ENCODE peak calls at places on chromosomes 13 and 19, in four cellular contexts. I is stomach, H is K562, B is breast epithelium. J is an unnamed sample.
A peak's percentile ranks its signal among the peaks of the same experiment; 100 is the strongest.

GRCh38 chr13:105863300-105863699 is 672.2 kb downstream of the EFNB2 start:
- DNase-seq in I (no peak), H (no peak), B (no peak), J (no peak)

GRCh38 chr13:75365724-75366173 is 116.2 kb downstream of the TBC1D4 start:
- DNase-seq in I (no peak), H (no peak), B (no peak), J (no peak)

GRCh38 chr19:41218615-41219507 is at the start of gene AXL:
- DNase-seq in I (peak; percentile 39), H (no peak), B (peak; percentile 93), J (peak; percentile 93)

GRCh38 chr13:30998548-30999140 is 66.2 kb downstream of the TEX26 start:
- DNase-seq in I (no peak), H (no peak), B (no peak), J (no peak)

GRCh38 chr13:28636677-28637317 is 22.1 kb upstream of the POMP start:
- DNase-seq in I (peak; percentile 52), H (peak; percentile 41), B (peak; percentile 44), J (no peak)

GRCh38 chr13:110306960-110307696 is at the start of the genes COL4A1 and COL4A2:
- DNase-seq in I (no peak), H (no peak), B (peak; percentile 65), J (peak; percentile 80)

GRCh38 chr13:33524086-33524485 is 238.5 kb upstream of the STARD13 start:
- DNase-seq in I (no peak), H (no peak), B (no peak), J (no peak)

GRCh38 chr13:26678796-26679195 is 81.8 kb downstream of the GPR12 start:
- DNase-seq in I (no peak), H (peak; percentile 8), B (no peak), J (no peak)

GRCh38 chr13:20356437-20356836 is 124.3 kb upstream of the GJB6 start:
- DNase-seq in I (no peak), H (no peak), B (no peak), J (no peak)

GRCh38 chr13:111911754-111912452 is 155.0 kb upstream of the SOX1 start:
- DNase-seq in I (no peak), H (no peak), B (peak; percentile 7), J (no peak)

GRCh38 chr13:37942929-37943328 is 73.4 kb upstream of the TRPC4 start:
- DNase-seq in I (no peak), H (no peak), B (no peak), J (no peak)
- TF ChIP-seq POLR2AphosphoS5 in I (no peak), H (no peak), B (no peak), J (no peak)

DNA sequence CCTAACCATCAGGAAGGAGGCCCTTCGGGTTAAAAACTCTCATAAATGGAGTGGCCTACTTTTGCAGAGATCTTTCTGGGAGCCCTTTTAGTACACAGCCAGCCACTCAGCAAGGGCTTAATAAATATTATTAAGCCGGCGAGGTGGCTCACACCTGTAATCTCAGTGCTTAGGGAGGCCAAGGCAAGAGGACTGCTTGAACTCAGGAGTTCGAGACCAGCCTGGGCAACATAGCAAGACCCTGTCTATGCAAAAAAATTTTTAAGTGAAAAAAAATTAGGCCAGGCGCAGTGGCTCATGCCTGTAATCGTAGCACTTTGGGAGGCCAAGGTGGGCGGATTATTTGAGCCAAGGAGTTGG is 810 bp upstream of the KANK2 start:
- DNase-seq in I (no peak), H (no peak), B (no peak), J (no peak)
- H3K4me3 ChIP-seq in I (peak overlapping the region; percentile 67), H (peak overlapping the region; percentile 70), B (no peak overlapping the region), J (peak overlapping the region; percentile 79)

GRCh38 chr19:1245884-1246816 is 2.2 kb upstream of the MIDN start:
- DNase-seq in I (peak; percentile 69), H (no peak), B (no peak), J (peak; percentile 86)
- H3K4me1 ChIP-seq in I (peaks cover 58% of the 10 kb centered on the region), H (peaks cover 94% of the 10 kb centered on the region), B (peaks cover 49% of the 10 kb centered on the region), J (peaks cover 70% of the 10 kb centered on the region)

GRCh38 chr19:6219592-6220290 is 60.0 kb downstream of the MLLT1 start:
- DNase-seq in I (no peak), H (no peak), B (no peak), J (no peak)
- TF ChIP-seq POLR2AphosphoS5 in I (no peak), H (no peak), B (no peak), J (no peak)

GRCh38 chr19:45668342-45668871 is 386 bp downstream of the GIPR start:
- DNase-seq in I (peak; percentile 28), H (no peak), B (no peak), J (no peak)
- H3K4me3 ChIP-seq in I (peak overlapping the region; percentile 52), H (peak overlapping the region; percentile 58), B (no peak overlapping the region), J (peak overlapping the region; percentile 39)

GRCh38 chr19:39407394-39407643 is 672 bp downstream of the ZFP36 start:
- DNase-seq in I (no peak), H (no peak), B (no peak), J (no peak)
- H3K4me1 ChIP-seq in I (peaks cover 39% of the 10 kb centered on the region), H (peaks cover 77% of the 10 kb centered on the region), B (no peaks in the 10 kb centered on the region), J (peaks cover 59% of the 10 kb centered on the region)

DNA sequence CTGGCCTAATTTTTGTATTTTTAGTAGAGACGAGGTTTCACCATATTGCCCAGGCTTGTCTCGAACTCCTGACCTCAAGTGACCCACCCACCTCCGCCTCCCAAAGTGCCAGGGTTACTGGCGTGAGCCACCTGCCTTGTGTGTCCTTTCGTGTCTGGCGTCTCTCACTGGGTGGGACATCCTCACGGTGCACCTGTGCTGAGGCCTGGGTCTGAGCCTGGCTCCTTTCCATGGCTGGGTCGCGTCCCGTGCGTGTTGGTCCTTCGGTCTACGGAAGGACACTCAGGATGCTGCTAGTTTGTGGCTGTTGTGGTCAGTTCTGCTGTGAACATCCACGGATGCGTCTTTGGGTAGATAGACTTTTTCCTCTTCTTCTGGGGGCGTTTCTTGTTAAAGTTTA is 19.6 kb downstream of the PIAS4 start:
- DNase-seq in I (no peak), H (no peak), B (no peak), J (no peak)
- TF ChIP-seq POLR2AphosphoS5 in I (no peak), H (no peak), B (no peak), J (no peak)

GRCh38 chr19:50567052-50567841 is 988 bp downstream of the LRRC4B start:
- DNase-seq in I (no peak), H (peak; percentile 54), B (no peak), J (no peak)
- H3K4me3 ChIP-seq in I (peak overlapping the region; percentile 45), H (peak overlapping the region; percentile 42), B (no peak overlapping the region), J (peak overlapping the region; percentile 41)

DNA sequence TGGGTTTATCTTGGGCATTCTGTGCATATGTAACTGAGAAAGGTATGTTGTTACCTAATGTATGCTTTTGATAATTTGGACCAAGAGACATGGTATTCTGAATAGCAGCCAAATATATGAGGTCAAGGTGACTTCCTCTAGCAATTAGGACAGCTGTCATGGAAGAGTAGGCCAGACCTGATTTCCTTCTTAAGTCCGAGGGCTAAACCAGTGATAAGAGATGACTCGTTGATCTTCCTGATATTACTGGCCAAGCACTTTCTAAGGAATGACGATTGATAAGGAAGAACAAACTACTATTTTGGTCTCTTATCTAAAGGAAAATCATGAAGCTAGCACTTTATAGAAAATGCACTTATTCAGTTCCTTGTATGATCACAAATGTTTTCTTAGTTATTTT is 42.7 kb downstream of the ARHGAP35 start:
- DNase-seq in I (no peak), H (no peak), B (no peak), J (no peak)
- H3K4me1 ChIP-seq in I (peaks cover 32% of the 10 kb centered on the region), H (peaks cover 3% of the 10 kb centered on the region), B (peaks cover 31% of the 10 kb centered on the region), J (peaks cover 65% of the 10 kb centered on the region)

GRCh38 chr19:13763300-13763699 is 1.0 kb upstream of the MRI1 start:
- DNase-seq in I (no peak), H (no peak), B (no peak), J (no peak)

GRCh38 chr19:13762635-13763235 is 1.6 kb upstream of the MRI1 start:
- DNase-seq in I (no peak), H (no peak), B (no peak), J (no peak)

GRCh38 chr19:13765395-13766094 is 1.2 kb downstream of the MRI1 start:
- DNase-seq in I (no peak), H (no peak), B (no peak), J (no peak)

GRCh38 chr19:13764821-13765394 is 586 bp downstream of the MRI1 start:
- DNase-seq in I (peak; percentile 43), H (peak; percentile 32), B (no peak), J (no peak)

DNA sequence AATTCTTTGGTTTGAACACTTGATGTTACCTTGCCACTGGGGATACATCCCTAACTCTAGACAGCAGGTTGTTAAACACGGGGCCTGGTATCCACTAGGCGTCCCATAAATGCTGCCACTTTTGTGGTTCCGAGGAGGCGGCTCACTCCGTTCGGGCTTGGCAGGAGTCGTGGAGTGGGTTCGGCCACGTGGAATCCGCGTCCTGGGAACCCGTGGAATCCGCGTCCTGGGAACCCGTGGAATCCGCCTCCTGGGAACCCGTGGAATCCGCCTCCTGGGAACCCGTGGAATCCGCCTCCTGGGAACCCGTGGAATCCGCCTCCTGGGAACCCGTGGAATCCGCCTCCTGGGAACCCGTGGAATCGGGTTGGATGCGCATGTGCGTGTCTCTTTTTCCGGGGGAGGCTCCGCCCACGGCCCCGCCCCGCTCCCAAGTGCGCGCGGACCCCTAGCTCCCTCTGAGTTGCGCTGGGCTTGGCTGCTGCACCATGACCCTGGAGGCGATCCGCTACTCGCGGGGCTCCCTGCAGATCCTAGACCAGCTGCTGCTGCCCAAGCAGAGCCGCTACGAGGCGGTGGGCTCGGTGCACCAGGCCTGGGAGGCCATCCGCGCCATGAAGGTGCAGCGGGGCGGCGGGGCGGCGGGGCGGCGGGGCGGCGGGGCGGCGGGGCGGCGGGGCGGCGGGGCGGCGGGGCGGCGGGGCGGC is at the start of gene MRI1:
- DNase-seq in I (peak; percentile 82), H (peak; percentile 91), B (peak; percentile 59), J (peak; percentile 89)
- TF ChIP-seq POLR2AphosphoS5 in I (no peak), H (peak; percentile 50), B (no peak), J (no peak)